ENCODE peak calls at places on chromosomes 3 and 15, in nine cellular contexts. X, Y, W, P, B, N, I, C and A are unnamed samples. For H3K4me1 and H3K9me3, the result is how much of the 10 kb centered on the place peaks cover.

GRCh38 chr15:85443593-85444328 is 63.4 kb downstream of the AKAP13 start:
- DNase-seq in X (peak), Y (peak), W (peak), P (peak), B (peak), N (no peak), I (no peak), C (no peak), A (peak)

GRCh38 chr3:122642935-122643334 is 37.7 kb upstream of the PARP14 start:
- DNase-seq in X (no peak), Y (no peak), W (no peak), P (no peak), B (no peak), N (no peak), I (no peak), C (no peak), A (no peak)

GRCh38 chr15:69623521-69624513 is 171.2 kb downstream of the RPLP1 start:
- DNase-seq in X (no peak), Y (no peak), W (no peak), P (no peak), B (no peak), N (peak), I (no peak), C (no peak), A (no peak)

GRCh38 chr3:108471346-108471935 is 39.0 kb downstream of the MYH15 start:
- DNase-seq in X (no peak), Y (no peak), W (peak), P (no peak), B (peak), N (no peak), I (no peak), C (no peak), A (no peak)

GRCh38 chr3:141275973-141276372 is 44.3 kb downstream of the PXYLP1 start:
- DNase-seq in X (no peak), Y (peak), W (no peak), P (no peak), B (no peak), N (no peak), I (no peak), C (no peak), A (no peak)

GRCh38 chr15:43225201-43225949 is 4.6 kb upstream of the EPB42 start:
- DNase-seq in X (no peak), Y (peak), W (peak), P (peak), B (peak), N (no peak), I (no peak), C (no peak), A (no peak)

GRCh38 chr3:69116897-69117296 is 5.5 kb downstream of the LMOD3 start:
- DNase-seq in X (no peak), Y (peak), W (no peak), P (peak), B (no peak), N (no peak), I (no peak), C (no peak), A (no peak)

GRCh38 chr3:123951522-123952447 is 9.2 kb downstream of the CCDC14 start:
- DNase-seq in X (no peak), Y (no peak), W (peak), P (no peak), B (peak), N (no peak), I (no peak), C (no peak), A (no peak)

GRCh38 chr15:68608206-68608843 is 29.5 kb downstream of the CORO2B start:
- DNase-seq in X (peak), Y (no peak), W (no peak), P (peak), B (peak), N (no peak), I (peak), C (no peak), A (peak)

GRCh38 chr3:65671004-65671403 is 367.7 kb downstream of the MAGI1 start:
- DNase-seq in X (no peak), Y (no peak), W (no peak), P (no peak), B (no peak), N (no peak), I (no peak), C (no peak), A (no peak)

GRCh38 chr3:190371152-190371551 is 16.8 kb upstream of the CLDN16 start:
- DNase-seq in X (no peak), Y (no peak), W (no peak), P (no peak), B (no peak), N (no peak), I (no peak), C (no peak), A (no peak)

GRCh38 chr15:101123222-101123910 is 128.5 kb downstream of the CHSY1 start:
- DNase-seq in X (no peak), Y (no peak), W (peak), P (no peak), B (peak), N (no peak), I (no peak), C (no peak), A (no peak)

GRCh38 chr3:111729087-111729846 is 129.8 kb upstream of the PHLDB2 start:
- DNase-seq in X (peak), Y (no peak), W (peak), P (no peak), B (peak), N (no peak), I (peak), C (no peak), A (peak)

GRCh38 chr3:127652246-127652995 is 20.3 kb upstream of the ABTB1 start:
- DNase-seq in X (no peak), Y (no peak), W (peak), P (peak), B (peak), N (no peak), I (peak), C (peak), A (no peak)

GRCh38 chr15:43325039-43325438 is 5.3 kb downstream of the LCMT2 start:
- DNase-seq in X (no peak), Y (no peak), W (no peak), P (no peak), B (no peak), N (no peak), I (no peak), C (no peak), A (no peak)

GRCh38 chr15:89664951-89665350 is 9.7 kb upstream of the KIF7 start:
- DNase-seq in X (no peak), Y (no peak), W (no peak), P (no peak), B (no peak), N (no peak), I (no peak), C (no peak), A (no peak)

GRCh38 chr3:72347819-72348319 is 500.4 kb downstream of the SHQ1 start:
- DNase-seq in X (peak), Y (peak), W (peak), P (no peak), B (peak), N (peak), I (peak), C (peak), A (peak)

GRCh38 chr3:72348357-72348756 is 499.9 kb downstream of the SHQ1 start:
- DNase-seq in X (no peak), Y (no peak), W (no peak), P (no peak), B (no peak), N (no peak), I (no peak), C (no peak), A (no peak)

GRCh38 chr3:72345980-72346379 is 502.3 kb downstream of the SHQ1 start:
- DNase-seq in X (no peak), Y (no peak), W (no peak), P (no peak), B (no peak), N (no peak), I (no peak), C (no peak), A (no peak)

GRCh38 chr3:72345237-72345878 is 502.9 kb downstream of the SHQ1 start:
- DNase-seq in X (no peak), Y (no peak), W (peak), P (no peak), B (peak), N (no peak), I (no peak), C (no peak), A (no peak)

DNA sequence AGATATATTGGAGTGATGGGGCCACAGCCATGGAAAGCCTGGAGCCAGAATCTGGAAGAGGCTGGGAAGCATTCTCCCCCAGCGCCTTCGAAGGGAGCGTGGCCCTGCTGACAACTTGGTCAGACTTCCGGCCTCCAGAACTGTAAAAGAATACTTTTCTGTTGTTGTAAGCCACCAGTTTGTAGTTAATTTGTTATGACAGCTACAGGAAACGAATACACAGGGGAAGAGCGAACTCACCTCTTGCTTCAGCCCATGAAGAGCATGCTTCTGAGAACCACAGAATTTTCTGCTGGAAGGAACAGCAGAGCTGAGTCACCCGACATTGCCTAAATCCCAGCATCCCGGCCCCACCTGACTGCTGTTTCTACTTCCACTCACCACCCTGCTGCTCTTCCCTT is 501.7 kb downstream of the SHQ1 start:
- DNase-seq in X (peak), Y (no peak), W (peak), P (no peak), B (peak), N (no peak), I (peak), C (no peak), A (no peak)
- H3K4me1 ChIP-seq in X (under half), Y (under half), W (half or more), P (under half), B (under half), N (under half), I (under half), C (under half), A (under half)

DNA sequence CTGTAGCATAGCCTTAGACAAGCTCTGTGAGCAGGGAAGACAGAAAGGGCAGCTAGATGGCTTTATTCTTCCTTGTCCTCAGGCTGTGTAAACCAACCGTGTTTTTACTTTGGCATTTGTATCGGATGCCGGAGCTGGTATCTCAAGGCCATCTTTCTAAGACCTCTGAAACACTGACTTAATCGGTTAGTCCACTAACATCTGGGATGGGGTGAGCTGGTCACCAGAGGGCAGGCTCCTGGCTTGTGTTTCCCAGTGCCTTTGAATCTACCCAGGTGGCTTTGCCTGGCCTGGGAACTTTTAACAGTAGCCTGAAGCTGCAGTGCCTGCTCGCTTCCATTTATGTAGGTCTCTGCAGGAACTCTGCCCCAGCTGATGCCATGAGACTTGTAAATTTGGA is 252.7 kb downstream of the NR1D2 start:
- DNase-seq in X (no peak), Y (peak), W (no peak), P (peak), B (no peak), N (no peak), I (no peak), C (no peak), A (no peak)
- TF ChIP-seq CTCF in X (no peak), Y (no peak), W (no peak), P (peak), B (no peak), N (no peak), I (no peak), C (no peak), A (no peak)

GRCh38 chr3:197242784-197243432 is 55.5 kb downstream of the DLG1 start:
- DNase-seq in X (no peak), Y (no peak), W (no peak), P (no peak), B (no peak), N (no peak), I (no peak), C (no peak), A (no peak)

GRCh38 chr3:197253243-197253947 is 45.0 kb downstream of the DLG1 start:
- DNase-seq in X (no peak), Y (no peak), W (no peak), P (no peak), B (no peak), N (no peak), I (no peak), C (no peak), A (no peak)

GRCh38 chr3:197244751-197245150 is 53.7 kb downstream of the DLG1 start:
- DNase-seq in X (no peak), Y (no peak), W (no peak), P (no peak), B (no peak), N (no peak), I (no peak), C (no peak), A (no peak)

GRCh38 chr3:197249542-197249941 is 48.9 kb downstream of the DLG1 start:
- DNase-seq in X (no peak), Y (no peak), W (no peak), P (no peak), B (no peak), N (no peak), I (no peak), C (no peak), A (no peak)

DNA sequence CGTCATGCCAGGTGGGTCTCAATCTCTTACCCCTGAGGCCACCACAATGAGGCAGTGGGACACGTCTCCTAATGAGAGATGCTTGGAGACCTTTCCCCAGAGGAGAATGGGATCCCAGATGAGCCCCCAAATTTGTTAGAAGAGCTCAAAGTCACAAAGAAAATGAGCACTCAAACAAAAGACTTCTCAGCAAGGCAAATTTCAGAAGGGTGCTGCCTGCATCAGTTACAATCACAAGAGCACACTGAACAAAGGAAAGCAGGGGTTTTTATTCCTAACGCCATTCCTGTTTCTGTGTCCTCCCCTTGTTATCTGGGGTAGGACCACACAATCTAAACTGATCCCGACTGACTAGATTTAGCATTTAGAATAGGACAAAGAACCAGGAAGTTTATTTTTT is 50.1 kb downstream of the DLG1 start:
- DNase-seq in X (no peak), Y (no peak), W (no peak), P (no peak), B (no peak), N (no peak), I (no peak), C (no peak), A (no peak)
- H3K9me3 ChIP-seq in X (under half), Y (under half), W (under half), P (under half), B (under half), N (under half), I (under half), C (under half), A (under half)

GRCh38 chr3:134037168-134037567 is 7.4 kb upstream of the SLCO2A1 start:
- DNase-seq in X (no peak), Y (no peak), W (no peak), P (no peak), B (no peak), N (no peak), I (no peak), C (no peak), A (peak)

GRCh38 chr3:134038716-134039115 is 9.0 kb upstream of the SLCO2A1 start:
- DNase-seq in X (no peak), Y (no peak), W (no peak), P (no peak), B (no peak), N (no peak), I (no peak), C (no peak), A (no peak)

GRCh38 chr3:134040066-134040465 is 10.3 kb upstream of the SLCO2A1 start:
- DNase-seq in X (no peak), Y (no peak), W (no peak), P (no peak), B (no peak), N (no peak), I (no peak), C (no peak), A (no peak)

GRCh38 chr3:134038071-134038491 is 8.4 kb upstream of the SLCO2A1 start:
- DNase-seq in X (no peak), Y (no peak), W (no peak), P (no peak), B (no peak), N (no peak), I (no peak), C (no peak), A (no peak)

GRCh38 chr3:134039161-134039862 is 9.6 kb upstream of the SLCO2A1 start:
- DNase-seq in X (no peak), Y (peak), W (no peak), P (no peak), B (no peak), N (no peak), I (no peak), C (no peak), A (peak)
- H3K4me1 ChIP-seq in X (under half), Y (under half), W (under half), P (under half), B (under half), N (under half), I (under half), C (under half), A (under half)

DNA sequence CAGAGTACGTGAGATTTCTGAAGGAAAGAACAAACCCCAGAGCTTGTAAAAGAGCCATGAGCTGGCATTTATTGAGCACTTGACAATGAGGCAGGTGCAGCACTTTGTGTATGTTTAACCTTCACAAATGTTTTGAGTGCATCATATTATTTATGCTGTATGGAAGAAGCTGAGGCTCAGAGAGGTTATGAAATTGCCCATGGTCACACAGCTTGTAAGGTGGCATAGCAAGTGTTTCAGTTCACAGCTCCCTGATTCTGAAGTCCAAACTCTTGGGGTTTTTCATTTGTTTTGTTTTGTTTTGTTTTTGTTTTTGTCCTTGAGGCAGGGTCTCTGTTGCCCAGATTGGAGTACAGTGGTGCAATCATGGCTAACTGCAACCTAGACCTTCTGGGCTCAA is 25.1 kb upstream of the ADAMTS7 start:
- DNase-seq in X (no peak), Y (no peak), W (no peak), P (no peak), B (no peak), N (no peak), I (no peak), C (no peak), A (no peak)
- TF ChIP-seq CTCF in X (no peak), Y (no peak), W (no peak), P (no peak), B (no peak), N (no peak), I (no peak), C (no peak), A (no peak)

GRCh38 chr3:26827169-26827568 is 204.6 kb downstream of the LRRC3B start:
- DNase-seq in X (no peak), Y (no peak), W (no peak), P (no peak), B (no peak), N (no peak), I (no peak), C (peak), A (no peak)

GRCh38 chr3:26825454-26825853 is 202.9 kb downstream of the LRRC3B start:
- DNase-seq in X (no peak), Y (no peak), W (no peak), P (no peak), B (no peak), N (no peak), I (no peak), C (no peak), A (no peak)
- H3K9me3 ChIP-seq in X (under half), Y (under half), W (under half), P (under half), B (under half), N (under half), I (under half), C (under half), A (half or more)